ENCODE peak calls at places on chromosomes 2 and 18, in ten cellular contexts. J is activated T-helper 1 cell treated with Interleukin-2 at 50 U/mL for 16 hours, Z is Ammon's horn, P is GF-D8, F is mucosa of descending colon, L is HCT116, U is NCI-H1436, E is upper lobe of right lung, H is lower lobe of right lung, G is colonic mucosa. W is an unnamed sample.

GRCh38 chr2:120879401-120880295 is 144.0 kb downstream of the GLI2 start:
- DNase-seq in F (no peak), U (no peak), E (no peak), Z (peak), G (no peak), H (peak), J (no peak), P (no peak), L (no peak), W (peak)

GRCh38 chr2:134372611-134373131 is 118.8 kb downstream of the MGAT5 start:
- DNase-seq in E (no peak), F (no peak), G (no peak), J (no peak), U (no peak), L (no peak), Z (peak), H (no peak), P (no peak), W (no peak)

GRCh38 chr2:96414161-96414713 is 78.7 kb downstream of the NCAPH start:
- DNase-seq in P (no peak), H (no peak), F (no peak), E (no peak), U (no peak), L (no peak), G (no peak), Z (no peak), J (no peak), W (no peak)

GRCh38 chr2:43399515-43400245 is 173.3 kb upstream of the ZFP36L2 start:
- DNase-seq in U (no peak), P (no peak), L (no peak), Z (no peak), E (no peak), H (no peak), F (no peak), G (no peak), J (no peak), W (no peak)

GRCh38 chr2:211664321-211664720 is 874.3 kb downstream of the ERBB4 start:
- DNase-seq in E (no peak), U (no peak), J (no peak), L (no peak), H (no peak), Z (no peak), F (no peak), G (no peak), P (no peak), W (no peak)

GRCh38 chr2:142769761-142770160 is 107.7 kb upstream of the KYNU start:
- DNase-seq in E (no peak), G (no peak), F (no peak), Z (no peak), L (no peak), H (no peak), U (no peak), J (no peak), P (no peak), W (no peak)

GRCh38 chr2:195601361-195601760 is 55.7 kb upstream of the SLC39A10 start:
- DNase-seq in F (no peak), P (no peak), J (no peak), U (no peak), G (no peak), Z (no peak), E (no peak), H (no peak), L (no peak), W (no peak)

GRCh38 chr18:23586249-23587196 is at the start of gene NPC1:
- DNase-seq in L (peak), P (peak), H (peak), U (peak), G (peak), Z (peak), F (peak), J (peak), E (peak), W (peak)

GRCh38 chr18:73670536-73670935 is 477.1 kb downstream of the FBXO15 start:
- DNase-seq in P (no peak), J (no peak), H (no peak), E (no peak), F (no peak), L (no peak), Z (no peak), G (no peak), U (no peak), W (no peak)

GRCh38 chr2:105689484-105689883 is 55.2 kb upstream of the NCK2 start:
- DNase-seq in G (no peak), P (no peak), F (no peak), L (no peak), E (no peak), Z (no peak), U (no peak), J (no peak), H (no peak), W (no peak)

GRCh38 chr2:171602352-171602751 is 80.1 kb downstream of the CYBRD1 start:
- DNase-seq in F (no peak), H (no peak), U (no peak), P (no peak), Z (no peak), L (no peak), J (no peak), E (no peak), G (no peak), W (no peak)

GRCh38 chr2:61335226-61335625 is 135.7 kb downstream of the USP34 start:
- DNase-seq in U (no peak), F (no peak), J (no peak), H (no peak), G (no peak), E (no peak), Z (no peak), L (no peak), P (no peak), W (no peak)

GRCh38 chr2:234679766-234680687 is 183.1 kb upstream of the ARL4C start:
- DNase-seq in H (no peak), U (no peak), G (no peak), F (peak), P (no peak), J (no peak), L (peak), Z (no peak), E (no peak), W (no peak)

GRCh38 chr2:208369091-208369490 is 37.5 kb upstream of the PTH2R start:
- DNase-seq in J (no peak), L (no peak), E (no peak), F (no peak), U (no peak), P (no peak), H (no peak), Z (no peak), G (no peak), W (no peak)

GRCh38 chr18:54776282-54776977 is 51.8 kb upstream of the RAB27B start:
- DNase-seq in J (no peak), G (no peak), Z (no peak), U (no peak), P (no peak), H (no peak), L (peak), F (no peak), E (no peak), W (no peak)

GRCh38 chr2:65204461-65205230 is 23.0 kb upstream of the ACTR2 start:
- DNase-seq in L (no peak), U (peak), P (peak), H (no peak), E (no peak), G (no peak), J (peak), F (no peak), Z (peak), W (no peak)

GRCh38 chr2:10895231-10895630 is 16.5 kb upstream of the KCNF1 start:
- DNase-seq in H (no peak), U (no peak), J (no peak), P (no peak), L (no peak), G (no peak), E (no peak), F (no peak), Z (no peak), W (no peak)

GRCh38 chr18:57297306-57297705 is 55.1 kb upstream of the ST8SIA3 start:
- DNase-seq in E (no peak), Z (no peak), J (no peak), F (no peak), H (no peak), U (no peak), P (no peak), G (no peak), L (no peak), W (no peak)

GRCh38 chr2:20617892-20618467 is 32.9 kb downstream of the HS1BP3 start:
- DNase-seq in J (no peak), E (peak), P (no peak), H (peak), F (peak), Z (peak), G (peak), U (no peak), L (peak), W (peak)

GRCh38 chr2:99478632-99479031 is 11.2 kb downstream of the REV1 start:
- DNase-seq in U (no peak), J (no peak), E (no peak), H (no peak), P (no peak), G (no peak), L (no peak), Z (no peak), F (no peak), W (no peak)

GRCh38 chr18:46040747-46041104 is 31.3 kb downstream of the PSTPIP2 start:
- DNase-seq in P (no peak), U (no peak), G (no peak), J (no peak), H (no peak), F (no peak), E (no peak), Z (no peak), L (no peak), W (no peak)

GRCh38 chr18:24518596-24518995 is 58.2 kb downstream of the HRH4 start:
- DNase-seq in P (no peak), E (no peak), F (no peak), J (no peak), U (no peak), L (no peak), Z (no peak), H (no peak), G (no peak), W (no peak)

GRCh38 chr2:225002656-225003045 is 39.6 kb downstream of the DOCK10 start:
- DNase-seq in L (no peak), U (no peak), J (no peak), G (peak), H (no peak), F (no peak), E (no peak), Z (no peak), P (no peak), W (no peak)

GRCh38 chr2:217273851-217274250 is 414.0 kb upstream of the TNP1 start:
- DNase-seq in Z (no peak), H (no peak), E (no peak), F (no peak), G (no peak), J (no peak), L (no peak), U (no peak), P (no peak), W (no peak)

GRCh38 chr18:54119524-54120019 is 104.9 kb downstream of the MBD2 start:
- DNase-seq in F (no peak), U (peak), H (no peak), E (no peak), Z (peak), P (peak), L (peak), J (no peak), G (peak), W (peak)

GRCh38 chr2:162073776-162074578 is at the start of gene DPP4:
- DNase-seq in E (peak), P (no peak), H (peak), U (peak), J (peak), G (peak), Z (no peak), F (peak), L (no peak), W (no peak)

GRCh38 chr2:12719400-12720104 is 2.8 kb downstream of the TRIB2 start:
- DNase-seq in U (no peak), P (no peak), E (no peak), Z (no peak), F (no peak), G (no peak), J (no peak), L (no peak), H (no peak), W (no peak)

GRCh38 chr2:18474690-18475089 is 85.8 kb downstream of the RDH14 start:
- DNase-seq in U (no peak), Z (no peak), L (no peak), G (no peak), E (no peak), J (no peak), F (no peak), P (no peak), H (no peak), W (no peak)

GRCh38 chr2:25587361-25587760 is 86.0 kb downstream of the DTNB start:
- DNase-seq in H (no peak), P (no peak), J (no peak), E (no peak), G (no peak), U (no peak), Z (peak), L (no peak), F (no peak), W (no peak)

GRCh38 chr2:101770672-101771071 is 73.2 kb downstream of the MAP4K4 start:
- DNase-seq in P (peak), U (peak), F (no peak), H (no peak), E (no peak), G (peak), J (no peak), Z (no peak), L (peak), W (peak)

GRCh38 chr2:26653207-26654060 is 12.3 kb upstream of the CIB4 start:
- DNase-seq in J (no peak), H (no peak), U (no peak), G (no peak), P (no peak), Z (no peak), E (peak), F (no peak), L (no peak), W (no peak)

GRCh38 chr2:69995511-69995910 is 34.1 kb upstream of the ASPRV1 start:
- DNase-seq in P (no peak), J (no peak), U (no peak), E (no peak), G (peak), H (no peak), F (no peak), L (no peak), Z (no peak), W (no peak)

GRCh38 chr2:161586517-161587167 is 37.6 kb upstream of the SLC4A10 start:
- DNase-seq in Z (peak), L (peak), E (no peak), H (no peak), G (no peak), U (peak), P (no peak), F (no peak), J (no peak), W (peak)

GRCh38 chr2:134917958-134918517 is 584 bp upstream of the CCNT2 start:
- DNase-seq in J (peak), U (peak), F (no peak), G (no peak), E (no peak), Z (peak), P (no peak), L (no peak), H (no peak), W (no peak)

GRCh38 chr18:57275111-57275510 is 77.2 kb upstream of the ST8SIA3 start:
- DNase-seq in J (no peak), Z (no peak), F (no peak), L (no peak), G (peak), U (peak), P (no peak), E (no peak), H (no peak), W (no peak)

GRCh38 chr2:75608684-75609333 is 37.8 kb upstream of the MRPL19 start:
- DNase-seq in L (peak), Z (peak), J (peak), E (peak), F (peak), G (peak), H (peak), U (peak), P (no peak), W (peak)

GRCh38 chr2:63488118-63488713 is 100.1 kb downstream of the WDPCP start:
- DNase-seq in E (no peak), G (peak), J (no peak), L (peak), P (peak), F (no peak), U (no peak), Z (peak), H (no peak), W (peak)

W was measured in cerebellum.